ENCODE peak calls at places on chromosomes 6 and 20, in six cellular contexts. One of them, this sample, is unnamed.

GRCh38 chr20:24633026-24633425 is 163.6 kb downstream of the SYNDIG1 start:
- DNase-seq in retinal pigment epithelial cell: no peak
- DNase-seq in fibroblast of villous mesenchyme: no peak
- DNase-seq in type B pancreatic cell: no peak
- DNase-seq in RWPE1: peak; percentile 11
- DNase-seq in transverse colon: no peak
- DNase-seq in this sample: peak; percentile 27

GRCh38 chr20:39853664-39854063 is 835.4 kb downstream of the MAFB start:
- DNase-seq in retinal pigment epithelial cell: peak; percentile 13
- DNase-seq in fibroblast of villous mesenchyme: peak; percentile 69
- DNase-seq in type B pancreatic cell: no peak
- DNase-seq in RWPE1: peak; percentile 60
- DNase-seq in transverse colon: no peak
- DNase-seq in this sample: peak; percentile 62

GRCh38 chr6:98657764-98658163 is 176.6 kb upstream of the POU3F2 start:
- DNase-seq in retinal pigment epithelial cell: peak; percentile 32
- DNase-seq in fibroblast of villous mesenchyme: peak; percentile 33
- DNase-seq in type B pancreatic cell: no peak
- DNase-seq in RWPE1: peak; percentile 8
- DNase-seq in transverse colon: no peak
- DNase-seq in this sample: no peak

GRCh38 chr6:4564746-4565145 is 211.5 kb upstream of the CDYL start:
- DNase-seq in retinal pigment epithelial cell: no peak
- DNase-seq in fibroblast of villous mesenchyme: no peak
- DNase-seq in type B pancreatic cell: no peak
- DNase-seq in RWPE1: no peak
- DNase-seq in transverse colon: no peak
- DNase-seq in this sample: no peak

GRCh38 chr6:122482750-122483080 is 11.1 kb upstream of the SERINC1 start:
- DNase-seq in retinal pigment epithelial cell: no peak
- DNase-seq in fibroblast of villous mesenchyme: peak; percentile 44
- DNase-seq in type B pancreatic cell: no peak
- DNase-seq in RWPE1: no peak
- DNase-seq in transverse colon: no peak
- DNase-seq in this sample: no peak

GRCh38 chr6:5235830-5236229 is 24.9 kb downstream of the LYRM4 start:
- DNase-seq in retinal pigment epithelial cell: no peak
- DNase-seq in fibroblast of villous mesenchyme: no peak
- DNase-seq in type B pancreatic cell: no peak
- DNase-seq in RWPE1: no peak
- DNase-seq in transverse colon: no peak
- DNase-seq in this sample: no peak

GRCh38 chr20:6940052-6940451 is 172.6 kb downstream of the BMP2 start:
- DNase-seq in retinal pigment epithelial cell: no peak
- DNase-seq in fibroblast of villous mesenchyme: no peak
- DNase-seq in type B pancreatic cell: no peak
- DNase-seq in RWPE1: no peak
- DNase-seq in transverse colon: no peak
- DNase-seq in this sample: no peak

GRCh38 chr6:16239798-16240123 is 1.4 kb downstream of the GMPR start:
- DNase-seq in retinal pigment epithelial cell: peak; percentile 66
- DNase-seq in fibroblast of villous mesenchyme: no peak
- DNase-seq in type B pancreatic cell: no peak
- DNase-seq in RWPE1: no peak
- DNase-seq in transverse colon: no peak
- DNase-seq in this sample: no peak

GRCh38 chr6:157302761-157303160 is 20.6 kb downstream of the TMEM242 start:
- DNase-seq in retinal pigment epithelial cell: no peak
- DNase-seq in fibroblast of villous mesenchyme: no peak
- DNase-seq in type B pancreatic cell: no peak
- DNase-seq in RWPE1: no peak
- DNase-seq in transverse colon: no peak
- DNase-seq in this sample: no peak

GRCh38 chr6:153790048-153790447 is 249.0 kb upstream of the OPRM1 start:
- DNase-seq in retinal pigment epithelial cell: peak; percentile 52
- DNase-seq in fibroblast of villous mesenchyme: peak; percentile 84
- DNase-seq in type B pancreatic cell: no peak
- DNase-seq in RWPE1: peak; percentile 22
- DNase-seq in transverse colon: no peak
- DNase-seq in this sample: peak; percentile 9

GRCh38 chr6:116405663-116406329 is 35.0 kb downstream of the DSE start:
- DNase-seq in retinal pigment epithelial cell: no peak
- DNase-seq in fibroblast of villous mesenchyme: peak; percentile 48
- DNase-seq in type B pancreatic cell: no peak
- DNase-seq in RWPE1: no peak
- DNase-seq in transverse colon: no peak
- DNase-seq in this sample: peak; percentile 48

GRCh38 chr20:37316116-37316774 is 26.8 kb downstream of the MANBAL start:
- DNase-seq in retinal pigment epithelial cell: no peak
- DNase-seq in fibroblast of villous mesenchyme: no peak
- DNase-seq in type B pancreatic cell: no peak
- DNase-seq in RWPE1: no peak
- DNase-seq in transverse colon: peak; percentile 45
- DNase-seq in this sample: no peak

GRCh38 chr6:167762259-167762962 is 64.3 kb upstream of the AFDN start:
- DNase-seq in retinal pigment epithelial cell: no peak
- DNase-seq in fibroblast of villous mesenchyme: no peak
- DNase-seq in type B pancreatic cell: no peak
- DNase-seq in RWPE1: no peak
- DNase-seq in transverse colon: no peak
- DNase-seq in this sample: no peak

GRCh38 chr20:57415791-57416190 is 24.6 kb downstream of the RBM38 start:
- DNase-seq in retinal pigment epithelial cell: no peak
- DNase-seq in fibroblast of villous mesenchyme: no peak
- DNase-seq in type B pancreatic cell: no peak
- DNase-seq in RWPE1: no peak
- DNase-seq in transverse colon: no peak
- DNase-seq in this sample: no peak

GRCh38 chr20:32564921-32565734 is 20.0 kb downstream of the NOL4L start:
- DNase-seq in retinal pigment epithelial cell: no peak
- DNase-seq in fibroblast of villous mesenchyme: no peak
- DNase-seq in type B pancreatic cell: no peak
- DNase-seq in RWPE1: no peak
- DNase-seq in transverse colon: peak; percentile 46
- DNase-seq in this sample: no peak

GRCh38 chr20:53570446-53571276 is 23.0 kb downstream of the ZNF217 start:
- DNase-seq in retinal pigment epithelial cell: no peak
- DNase-seq in fibroblast of villous mesenchyme: peak; percentile 64
- DNase-seq in type B pancreatic cell: peak; percentile 15
- DNase-seq in RWPE1: no peak
- DNase-seq in transverse colon: no peak
- DNase-seq in this sample: no peak

GRCh38 chr20:45890077-45890996 is 671 bp downstream of the NEURL2 start:
- DNase-seq in retinal pigment epithelial cell: no peak
- DNase-seq in fibroblast of villous mesenchyme: peak; percentile 88
- DNase-seq in type B pancreatic cell: peak; percentile 88
- DNase-seq in RWPE1: peak; percentile 59
- DNase-seq in transverse colon: peak; percentile 85
- DNase-seq in this sample: peak; percentile 46

GRCh38 chr6:154606860-154607259 is 96.4 kb upstream of the CNKSR3 start:
- DNase-seq in retinal pigment epithelial cell: no peak
- DNase-seq in fibroblast of villous mesenchyme: no peak
- DNase-seq in type B pancreatic cell: no peak
- DNase-seq in RWPE1: no peak
- DNase-seq in transverse colon: no peak
- DNase-seq in this sample: no peak

GRCh38 chr6:56073315-56073714 is 174.1 kb downstream of the COL21A1 start:
- DNase-seq in retinal pigment epithelial cell: no peak
- DNase-seq in fibroblast of villous mesenchyme: no peak
- DNase-seq in type B pancreatic cell: no peak
- DNase-seq in RWPE1: no peak
- DNase-seq in transverse colon: no peak
- DNase-seq in this sample: no peak

GRCh38 chr6:2875840-2876207 is 27.3 kb downstream of the SERPINB9 start:
- DNase-seq in retinal pigment epithelial cell: no peak
- DNase-seq in fibroblast of villous mesenchyme: no peak
- DNase-seq in type B pancreatic cell: no peak
- DNase-seq in RWPE1: no peak
- DNase-seq in transverse colon: peak; percentile 59
- DNase-seq in this sample: no peak

GRCh38 chr20:13298692-13299373 is 77.8 kb downstream of the ISM1 start:
- DNase-seq in retinal pigment epithelial cell: no peak
- DNase-seq in fibroblast of villous mesenchyme: no peak
- DNase-seq in type B pancreatic cell: no peak
- DNase-seq in RWPE1: no peak
- DNase-seq in transverse colon: no peak
- DNase-seq in this sample: no peak

GRCh38 chr6:109695468-109695867 is 4.4 kb downstream of the FIG4 start:
- DNase-seq in retinal pigment epithelial cell: no peak
- DNase-seq in fibroblast of villous mesenchyme: no peak
- DNase-seq in type B pancreatic cell: no peak
- DNase-seq in RWPE1: no peak
- DNase-seq in transverse colon: no peak
- DNase-seq in this sample: no peak
- TF ChIP-seq CTCF in retinal pigment epithelial cell: no peak
- TF ChIP-seq CTCF in fibroblast of villous mesenchyme: no peak
- TF ChIP-seq CTCF in type B pancreatic cell: peak; percentile 26
- TF ChIP-seq CTCF in RWPE1: no peak
- TF ChIP-seq CTCF in transverse colon: no peak
- TF ChIP-seq CTCF in this sample: no peak

DNA sequence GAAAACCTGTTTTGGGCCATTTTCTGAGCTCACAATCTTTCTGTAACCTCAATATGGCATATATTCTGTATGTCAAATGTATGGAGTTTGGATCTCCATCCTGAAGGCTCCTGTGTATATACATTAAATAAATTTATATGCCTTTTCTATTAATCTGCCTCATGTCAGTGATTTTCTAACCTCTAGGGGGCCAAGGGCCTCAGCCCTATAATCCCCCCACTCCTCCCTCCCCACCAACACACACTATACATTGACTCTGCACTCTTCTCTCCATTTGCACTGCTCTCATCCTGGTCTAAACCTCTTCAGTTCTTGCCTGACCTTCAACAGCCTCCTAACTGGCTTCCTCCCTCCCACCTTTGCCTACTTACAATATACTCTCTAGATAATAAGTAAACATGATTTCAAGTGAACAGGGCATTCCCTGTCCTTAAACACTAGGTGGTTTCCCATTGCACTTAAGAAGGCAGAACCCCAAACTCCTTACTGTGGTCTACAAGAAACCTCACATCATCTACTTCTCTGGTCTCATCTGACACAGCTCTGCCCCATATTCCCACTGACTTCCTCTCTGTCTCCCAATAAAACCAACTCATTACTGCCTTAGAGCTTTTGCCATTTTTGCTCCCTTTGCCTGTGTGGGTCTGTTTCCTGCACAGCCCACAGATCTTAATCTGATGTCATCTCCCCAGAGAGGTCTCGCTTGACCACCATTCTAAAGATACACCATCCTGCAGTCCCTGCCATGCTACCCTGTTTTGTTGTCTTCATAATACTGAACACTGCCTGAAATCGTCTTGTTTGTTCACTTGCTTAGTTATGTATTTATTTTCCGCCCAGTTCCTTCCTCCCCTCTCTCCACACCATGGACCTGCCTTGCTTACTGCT is 213.7 kb downstream of the SYNE1 start:
- DNase-seq in retinal pigment epithelial cell: no peak
- DNase-seq in fibroblast of villous mesenchyme: no peak
- DNase-seq in type B pancreatic cell: no peak
- DNase-seq in RWPE1: no peak
- DNase-seq in transverse colon: no peak
- DNase-seq in this sample: no peak
- TF ChIP-seq CTCF in retinal pigment epithelial cell: no peak
- TF ChIP-seq CTCF in fibroblast of villous mesenchyme: no peak
- TF ChIP-seq CTCF in type B pancreatic cell: no peak
- TF ChIP-seq CTCF in RWPE1: no peak
- TF ChIP-seq CTCF in transverse colon: no peak
- TF ChIP-seq CTCF in this sample: peak; percentile 47

GRCh38 chr20:14741616-14742015 is 404.2 kb upstream of the FLRT3 start:
- DNase-seq in retinal pigment epithelial cell: no peak
- DNase-seq in fibroblast of villous mesenchyme: no peak
- DNase-seq in type B pancreatic cell: no peak
- DNase-seq in RWPE1: no peak
- DNase-seq in transverse colon: no peak
- DNase-seq in this sample: no peak
- TF ChIP-seq CTCF in retinal pigment epithelial cell: no peak
- TF ChIP-seq CTCF in fibroblast of villous mesenchyme: no peak
- TF ChIP-seq CTCF in type B pancreatic cell: peak; percentile 28
- TF ChIP-seq CTCF in RWPE1: no peak
- TF ChIP-seq CTCF in transverse colon: no peak
- TF ChIP-seq CTCF in this sample: no peak

DNA sequence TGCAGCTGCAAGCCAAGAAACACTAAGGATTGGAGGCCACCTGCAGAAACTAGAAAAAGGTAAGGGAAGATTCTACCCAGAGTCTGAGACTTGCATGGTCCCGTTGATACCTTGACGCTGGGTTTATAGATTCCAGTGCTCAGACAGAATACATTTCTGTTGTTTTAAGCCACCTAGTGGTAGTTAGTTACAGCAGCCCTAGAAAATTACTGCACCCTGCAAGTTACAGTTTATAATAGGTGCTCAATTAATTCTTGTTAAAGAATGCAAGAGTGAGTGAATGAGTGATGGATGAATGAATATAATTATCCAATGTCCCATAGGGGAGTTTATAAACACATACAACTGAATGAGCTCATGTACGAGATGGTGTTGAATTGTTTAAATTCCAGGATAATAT is 453.1 kb upstream of the SLC35B3 start:
- DNase-seq in retinal pigment epithelial cell: no peak
- DNase-seq in fibroblast of villous mesenchyme: no peak
- DNase-seq in type B pancreatic cell: no peak
- DNase-seq in RWPE1: no peak
- DNase-seq in transverse colon: no peak
- DNase-seq in this sample: no peak
- TF ChIP-seq CTCF in retinal pigment epithelial cell: peak; percentile 46
- TF ChIP-seq CTCF in fibroblast of villous mesenchyme: peak; percentile 17
- TF ChIP-seq CTCF in type B pancreatic cell: peak; percentile 67
- TF ChIP-seq CTCF in RWPE1: peak; percentile 16
- TF ChIP-seq CTCF in transverse colon: peak; percentile 44
- TF ChIP-seq CTCF in this sample: peak; percentile 59

DNA sequence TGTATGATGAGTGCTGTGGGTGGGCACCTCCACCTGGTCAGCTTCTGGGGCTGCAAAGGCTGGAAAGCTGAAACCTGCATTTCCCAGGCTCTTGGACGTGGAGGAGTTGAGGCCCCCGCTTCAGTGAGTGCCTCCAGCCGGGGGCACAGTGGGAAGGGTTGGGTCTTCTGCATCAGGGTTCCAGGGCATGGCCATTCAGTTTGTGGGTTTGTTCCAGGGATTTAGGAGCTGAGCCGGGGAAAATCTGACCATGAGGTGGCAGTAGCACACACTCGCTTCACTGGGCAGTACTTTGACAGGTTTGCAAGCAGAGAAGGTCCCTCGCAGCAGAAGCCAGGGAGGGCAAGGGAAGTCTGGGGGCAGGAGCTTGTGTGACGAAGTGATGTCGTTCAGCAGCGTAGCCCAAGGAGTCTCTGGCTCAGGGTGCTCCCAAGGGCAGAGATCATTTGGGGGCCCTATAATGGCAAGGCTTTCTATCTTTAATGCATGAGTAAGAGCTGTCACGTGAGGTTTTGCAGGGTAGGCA is 69.5 kb upstream of the SULF2 start:
- DNase-seq in retinal pigment epithelial cell: peak; percentile 8
- DNase-seq in fibroblast of villous mesenchyme: peak; percentile 61
- DNase-seq in type B pancreatic cell: no peak
- DNase-seq in RWPE1: peak; percentile 76
- DNase-seq in transverse colon: peak; percentile 25
- DNase-seq in this sample: peak; percentile 5
- TF ChIP-seq CTCF in retinal pigment epithelial cell: peak; percentile 57
- TF ChIP-seq CTCF in fibroblast of villous mesenchyme: peak; percentile 66
- TF ChIP-seq CTCF in type B pancreatic cell: peak; percentile 65
- TF ChIP-seq CTCF in RWPE1: no peak
- TF ChIP-seq CTCF in transverse colon: peak; percentile 27
- TF ChIP-seq CTCF in this sample: peak; percentile 72